ENCODE peak calls at places on chromosomes 12 and 14, in nine cellular contexts. H is stomach, P is HCT116, M is Panc1, D is upper lobe of left lung, X is transverse colon, Z is sigmoid colon, A is suprapubic skin, W is endothelial cell of umbilical vein. V is an unnamed sample.

GRCh38 chr14:24185741-24186140 is 2.9 kb downstream of the IPO4 start:
- DNase-seq in Z (no peak), D (no peak), M (no peak), P (no peak), X (no peak), H (no peak), A (no peak), W (no peak), V (no peak)

GRCh38 chr12:2641209-2641608 is 153.6 kb upstream of the FKBP4 start:
- DNase-seq in Z (peak; percentile 54), D (no peak), W (peak; percentile 78), M (no peak), H (no peak), A (no peak), P (peak; percentile 47), X (peak; percentile 7), V (no peak)

GRCh38 chr12:33248364-33248763 is 191.3 kb downstream of the SYT10 start:
- DNase-seq in P (no peak), D (no peak), Z (no peak), M (no peak), A (no peak), H (no peak), W (peak; percentile 0), X (no peak), V (no peak)

GRCh38 chr12:132367401-132367851 is 38.0 kb upstream of the GALNT9 start:
- DNase-seq in X (no peak), W (no peak), D (no peak), A (no peak), H (no peak), P (no peak), M (no peak), Z (peak; percentile 66), V (no peak)

GRCh38 chr12:29398495-29398894 is 17.5 kb upstream of the ERGIC2 start:
- DNase-seq in H (no peak), Z (no peak), D (no peak), P (no peak), M (no peak), A (no peak), W (no peak), X (no peak), V (no peak)

GRCh38 chr12:6943387-6943718 is 263 bp upstream of the RNU7-1 start:
- DNase-seq in X (peak; percentile 85), W (no peak), Z (peak; percentile 96), P (peak; percentile 89), H (peak; percentile 86), M (peak; percentile 81), A (no peak), D (peak; percentile 90), V (peak; percentile 89)

GRCh38 chr12:104888456-104888855 is 69.6 kb downstream of the SLC41A2 start:
- DNase-seq in Z (no peak), M (no peak), W (no peak), H (no peak), X (no peak), A (no peak), P (no peak), D (no peak), V (no peak)

GRCh38 chr14:56118611-56119181 is 485 bp downstream of the PELI2 start:
- DNase-seq in H (peak; percentile 44), D (peak; percentile 49), M (no peak), Z (peak; percentile 71), A (no peak), X (peak; percentile 26), W (peak; percentile 7), P (no peak), V (peak; percentile 22)

GRCh38 chr14:24182110-24182882 is 6.3 kb downstream of the IPO4 start:
- DNase-seq in M (no peak), A (no peak), H (no peak), P (no peak), Z (no peak), W (no peak), D (no peak), X (no peak), V (no peak)

GRCh38 chr14:105532735-105533141 is 6.4 kb downstream of the TMEM121 start:
- DNase-seq in M (no peak), W (no peak), X (no peak), A (no peak), D (no peak), H (no peak), Z (peak; percentile 58), P (no peak), V (no peak)

DNA sequence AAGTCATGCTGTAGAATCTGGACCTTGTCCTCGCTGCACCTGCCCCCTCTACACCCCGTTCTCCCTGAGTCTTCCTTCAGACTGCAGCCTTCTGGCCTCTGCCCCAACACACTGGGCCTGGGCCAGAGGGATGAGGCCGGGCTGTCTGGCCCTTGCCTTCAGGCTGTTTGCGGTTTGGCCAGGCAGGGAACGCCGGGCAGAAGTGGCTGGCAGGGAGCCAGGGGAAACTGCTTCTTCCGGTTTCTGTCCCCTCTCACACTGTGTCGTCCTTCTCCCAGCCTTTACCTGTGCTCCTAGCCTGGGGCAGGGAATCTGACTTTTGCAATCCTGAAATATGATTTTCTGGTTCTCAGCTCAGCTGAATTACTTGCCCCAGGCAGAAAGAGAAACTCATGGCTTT is 13.5 kb downstream of the DGLUCY start:
- DNase-seq in D (peak; percentile 80), M (no peak), W (no peak), P (no peak), A (peak; percentile 89), Z (no peak), X (peak; percentile 84), H (peak; percentile 90), V (peak; percentile 85)
- H3K27ac ChIP-seq in D (peak overlapping the region; percentile 54), M (no peak overlapping the region), W (no peak overlapping the region), P (no peak overlapping the region), A (no peak overlapping the region), Z (peak overlapping the region; percentile 25), X (peak overlapping the region; percentile 70), H (peak overlapping the region; percentile 72), V (peak overlapping the region; percentile 66)

GRCh38 chr12:56864318-56864717 is 69.9 kb downstream of the SDR9C7 start:
- DNase-seq in A (no peak), M (no peak), Z (no peak), P (no peak), H (no peak), W (no peak), X (no peak), D (no peak), V (no peak)

GRCh38 chr12:56867216-56867615 is 67.0 kb downstream of the SDR9C7 start:
- DNase-seq in H (no peak), P (no peak), A (no peak), Z (no peak), M (no peak), D (no peak), X (no peak), W (no peak), V (no peak)

GRCh38 chr12:56862264-56862663 is 71.9 kb downstream of the SDR9C7 start:
- DNase-seq in X (no peak), Z (no peak), W (no peak), H (no peak), P (no peak), M (no peak), A (no peak), D (no peak), V (no peak)

GRCh38 chr12:56863789-56864188 is 70.4 kb downstream of the SDR9C7 start:
- DNase-seq in M (no peak), H (no peak), D (no peak), Z (no peak), W (no peak), P (no peak), X (no peak), A (no peak), V (no peak)

GRCh38 chr12:56866493-56866892 is 67.7 kb downstream of the SDR9C7 start:
- DNase-seq in Z (no peak), W (no peak), P (no peak), H (no peak), M (no peak), X (no peak), D (no peak), A (no peak), V (no peak)
- H3K9me3 ChIP-seq in Z (peaks cover 16% of the 10 kb centered on the region), W (no peaks in the 10 kb centered on the region), P (peaks cover 17% of the 10 kb centered on the region), H (peaks cover 33% of the 10 kb centered on the region), M (peaks cover 33% of the 10 kb centered on the region), X (peaks cover 36% of the 10 kb centered on the region), D (peaks cover 33% of the 10 kb centered on the region), A (peaks cover 26% of the 10 kb centered on the region), V (no peaks in the 10 kb centered on the region)

GRCh38 chr14:71475916-71476315 is 456.3 kb upstream of the RGS6 start:
- DNase-seq in X (no peak), M (no peak), A (no peak), H (no peak), D (no peak), W (no peak), Z (no peak), P (no peak), V (no peak)

GRCh38 chr14:71473843-71474242 is 458.4 kb upstream of the RGS6 start:
- DNase-seq in D (no peak), Z (no peak), P (no peak), W (no peak), M (no peak), A (no peak), H (no peak), X (no peak), V (no peak)

GRCh38 chr14:71474291-71474690 is 457.9 kb upstream of the RGS6 start:
- DNase-seq in Z (no peak), D (no peak), X (no peak), A (no peak), W (no peak), H (no peak), P (no peak), M (no peak), V (no peak)

GRCh38 chr14:71472961-71473340 is 459.3 kb upstream of the RGS6 start:
- DNase-seq in W (no peak), M (no peak), Z (no peak), D (no peak), X (no peak), H (no peak), A (no peak), P (no peak), V (no peak)

GRCh38 chr14:71474866-71475265 is 457.4 kb upstream of the RGS6 start:
- DNase-seq in H (no peak), X (no peak), D (no peak), Z (no peak), A (no peak), M (no peak), W (no peak), P (no peak), V (no peak)
- TF ChIP-seq POLR2AphosphoS5 in H (no peak), X (no peak), D (no peak), Z (no peak), A (no peak), M (no peak), W (no peak), P (no peak), V (no peak)

GRCh38 chr14:73462815-73463214 is 4.5 kb upstream of the NUMB start:
- DNase-seq in M (no peak), W (peak; percentile 62), D (no peak), H (no peak), A (no peak), X (no peak), P (no peak), Z (no peak), V (no peak)

GRCh38 chr14:73460691-73461127 is 2.4 kb upstream of the NUMB start:
- DNase-seq in H (no peak), X (no peak), P (no peak), D (no peak), W (peak; percentile 92), A (no peak), M (no peak), Z (no peak), V (no peak)

GRCh38 chr14:73462078-73462715 is 3.9 kb upstream of the NUMB start:
- DNase-seq in D (peak; percentile 86), H (peak; percentile 92), X (peak; percentile 88), M (no peak), P (no peak), W (peak; percentile 44), Z (peak; percentile 86), A (no peak), V (peak; percentile 90)

GRCh38 chr14:73463411-73463810 is 5.1 kb upstream of the NUMB start:
- DNase-seq in X (peak; percentile 26), H (peak; percentile 33), P (no peak), A (no peak), M (peak; percentile 39), W (peak; percentile 86), D (peak; percentile 79), Z (peak; percentile 75), V (no peak)

GRCh38 chr14:73461478-73462077 is 3.2 kb upstream of the NUMB start:
- DNase-seq in D (no peak), Z (no peak), A (no peak), X (no peak), W (peak; percentile 34), P (no peak), M (no peak), H (no peak), V (no peak)
- H3K27ac ChIP-seq in D (peak overlapping the region; percentile 80), Z (peak overlapping the region; percentile 67), A (peak overlapping the region; percentile 34), X (peak overlapping the region; percentile 75), W (peak overlapping the region; percentile 70), P (no peak overlapping the region), M (peak overlapping the region; percentile 6), H (peak overlapping the region; percentile 97), V (peak overlapping the region; percentile 35)